ENCODE peak calls at places on chromosomes 5 and 9, in seven cellular contexts. One of them, this sample, is unnamed.

GRCh38 chr5:174045470-174046025 is at the start of gene NSG2:
- DNase-seq in gastrocnemius medialis: peak; percentile 46
- DNase-seq in mucosa of descending colon: peak; percentile 73
- DNase-seq in spleen: no peak
- DNase-seq in prostate gland: peak; percentile 74
- DNase-seq in psoas muscle: peak; percentile 85
- DNase-seq in OCI-LY7: peak; percentile 85
- DNase-seq in this sample: no peak

GRCh38 chr5:82107277-82107676 is 135.5 kb downstream of the ATG10 start:
- DNase-seq in mucosa of descending colon: no peak
- DNase-seq in psoas muscle: no peak
- DNase-seq in spleen: no peak
- DNase-seq in gastrocnemius medialis: no peak
- DNase-seq in OCI-LY7: no peak
- DNase-seq in prostate gland: no peak
- DNase-seq in this sample: no peak

GRCh38 chr9:137742698-137743097 is 123.9 kb downstream of the EHMT1 start:
- DNase-seq in OCI-LY7: no peak
- DNase-seq in gastrocnemius medialis: peak; percentile 50
- DNase-seq in mucosa of descending colon: no peak
- DNase-seq in prostate gland: no peak
- DNase-seq in psoas muscle: no peak
- DNase-seq in spleen: peak; percentile 51
- DNase-seq in this sample: no peak

GRCh38 chr9:107294756-107295155 is 11.7 kb downstream of the RAD23B start:
- DNase-seq in OCI-LY7: no peak
- DNase-seq in mucosa of descending colon: no peak
- DNase-seq in prostate gland: no peak
- DNase-seq in gastrocnemius medialis: no peak
- DNase-seq in spleen: no peak
- DNase-seq in psoas muscle: no peak
- DNase-seq in this sample: no peak

GRCh38 chr5:38379360-38379827 is 121.0 kb downstream of the EGFLAM start:
- DNase-seq in OCI-LY7: no peak
- DNase-seq in psoas muscle: no peak
- DNase-seq in spleen: no peak
- DNase-seq in prostate gland: no peak
- DNase-seq in gastrocnemius medialis: no peak
- DNase-seq in mucosa of descending colon: no peak
- DNase-seq in this sample: no peak

GRCh38 chr5:172830876-172831662 is 3.0 kb upstream of the ERGIC1 start:
- DNase-seq in mucosa of descending colon: no peak
- DNase-seq in gastrocnemius medialis: no peak
- DNase-seq in psoas muscle: no peak
- DNase-seq in spleen: no peak
- DNase-seq in prostate gland: no peak
- DNase-seq in OCI-LY7: no peak
- DNase-seq in this sample: no peak

GRCh38 chr9:134301387-134302129 is 24.7 kb upstream of the RXRA start:
- DNase-seq in spleen: peak; percentile 64
- DNase-seq in gastrocnemius medialis: no peak
- DNase-seq in psoas muscle: peak; percentile 37
- DNase-seq in mucosa of descending colon: no peak
- DNase-seq in OCI-LY7: no peak
- DNase-seq in prostate gland: no peak
- DNase-seq in this sample: peak; percentile 79

GRCh38 chr5:140327589-140327988 is 18.8 kb downstream of the HBEGF start:
- DNase-seq in mucosa of descending colon: no peak
- DNase-seq in spleen: no peak
- DNase-seq in gastrocnemius medialis: no peak
- DNase-seq in psoas muscle: no peak
- DNase-seq in prostate gland: no peak
- DNase-seq in OCI-LY7: peak; percentile 25
- DNase-seq in this sample: no peak

GRCh38 chr9:130938652-130939404 is at the start of gene FIBCD1:
- DNase-seq in OCI-LY7: peak; percentile 24
- DNase-seq in psoas muscle: no peak
- DNase-seq in mucosa of descending colon: peak; percentile 64
- DNase-seq in gastrocnemius medialis: no peak
- DNase-seq in prostate gland: no peak
- DNase-seq in spleen: no peak
- DNase-seq in this sample: no peak

GRCh38 chr5:53442946-53443345 is 37.5 kb upstream of the FST start:
- DNase-seq in gastrocnemius medialis: no peak
- DNase-seq in spleen: no peak
- DNase-seq in psoas muscle: no peak
- DNase-seq in mucosa of descending colon: no peak
- DNase-seq in prostate gland: no peak
- DNase-seq in OCI-LY7: no peak
- DNase-seq in this sample: no peak
- TF ChIP-seq CTCF in gastrocnemius medialis: no peak
- TF ChIP-seq CTCF in spleen: no peak
- TF ChIP-seq CTCF in psoas muscle: no peak
- TF ChIP-seq CTCF in mucosa of descending colon: no peak
- TF ChIP-seq CTCF in prostate gland: no peak
- TF ChIP-seq CTCF in OCI-LY7: no peak
- TF ChIP-seq CTCF in this sample: no peak

GRCh38 chr5:32583582-32584232 is 1.6 kb upstream of the SUB1 start:
- DNase-seq in mucosa of descending colon: peak; percentile 28
- DNase-seq in prostate gland: no peak
- DNase-seq in psoas muscle: no peak
- DNase-seq in gastrocnemius medialis: no peak
- DNase-seq in spleen: no peak
- DNase-seq in OCI-LY7: peak; percentile 78
- DNase-seq in this sample: no peak

GRCh38 chr5:32584651-32585050 is 706 bp upstream of the SUB1 start:
- DNase-seq in mucosa of descending colon: no peak
- DNase-seq in psoas muscle: no peak
- DNase-seq in spleen: no peak
- DNase-seq in OCI-LY7: no peak
- DNase-seq in gastrocnemius medialis: no peak
- DNase-seq in prostate gland: no peak
- DNase-seq in this sample: no peak

GRCh38 chr5:32586251-32586642 is 890 bp downstream of the SUB1 start:
- DNase-seq in prostate gland: no peak
- DNase-seq in OCI-LY7: no peak
- DNase-seq in mucosa of descending colon: no peak
- DNase-seq in gastrocnemius medialis: no peak
- DNase-seq in psoas muscle: no peak
- DNase-seq in spleen: no peak
- DNase-seq in this sample: no peak

GRCh38 chr5:32585446-32586250 is at the start of gene SUB1:
- DNase-seq in spleen: peak; percentile 98
- DNase-seq in prostate gland: peak; percentile 85
- DNase-seq in OCI-LY7: peak; percentile 91
- DNase-seq in gastrocnemius medialis: peak; percentile 90
- DNase-seq in psoas muscle: peak; percentile 96
- DNase-seq in mucosa of descending colon: peak; percentile 98
- DNase-seq in this sample: peak; percentile 94

GRCh38 chr5:32585122-32585445 is 273 bp upstream of the SUB1 start:
- DNase-seq in gastrocnemius medialis: no peak
- DNase-seq in prostate gland: no peak
- DNase-seq in psoas muscle: no peak
- DNase-seq in OCI-LY7: no peak
- DNase-seq in mucosa of descending colon: no peak
- DNase-seq in spleen: no peak
- DNase-seq in this sample: no peak
- H3K4me3 ChIP-seq in gastrocnemius medialis: peak overlapping the region; percentile 99
- H3K4me3 ChIP-seq in prostate gland: peak overlapping the region; percentile 100
- H3K4me3 ChIP-seq in psoas muscle: peak overlapping the region; percentile 96
- H3K4me3 ChIP-seq in OCI-LY7: peak overlapping the region; percentile 90
- H3K4me3 ChIP-seq in mucosa of descending colon: peak overlapping the region; percentile 98
- H3K4me3 ChIP-seq in spleen: peak overlapping the region; percentile 74
- H3K4me3 ChIP-seq in this sample: peak overlapping the region; percentile 97

DNA sequence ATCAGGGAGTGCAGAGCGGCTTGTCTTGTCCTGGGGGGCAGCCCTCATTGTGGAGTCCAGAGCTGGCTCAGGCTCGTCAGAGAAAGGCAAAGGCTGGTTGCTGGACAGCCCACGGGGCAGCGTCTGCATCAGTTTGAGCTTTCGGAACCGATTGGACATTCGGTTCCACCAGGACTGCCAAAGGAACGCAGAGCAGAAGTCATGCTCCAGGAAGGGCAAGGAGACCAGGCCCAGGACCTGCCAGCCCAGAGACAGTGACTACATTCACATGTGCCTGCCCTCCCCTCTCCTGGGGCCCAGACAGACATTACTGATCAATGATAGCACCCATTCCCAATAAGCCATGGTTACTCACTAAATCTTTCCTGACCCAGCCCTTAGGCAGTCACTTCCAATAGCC is 18.1 kb downstream of the ANKS6 start:
- DNase-seq in prostate gland: no peak
- DNase-seq in OCI-LY7: no peak
- DNase-seq in mucosa of descending colon: no peak
- DNase-seq in psoas muscle: no peak
- DNase-seq in spleen: no peak
- DNase-seq in gastrocnemius medialis: no peak
- DNase-seq in this sample: no peak
- H3K4me1 ChIP-seq in prostate gland: no peaks in the 10 kb centered on the region
- H3K4me1 ChIP-seq in OCI-LY7: no peaks in the 10 kb centered on the region
- H3K4me1 ChIP-seq in mucosa of descending colon: no peaks in the 10 kb centered on the region
- H3K4me1 ChIP-seq in psoas muscle: no peaks in the 10 kb centered on the region
- H3K4me1 ChIP-seq in spleen: no peaks in the 10 kb centered on the region
- H3K4me1 ChIP-seq in gastrocnemius medialis: no peaks in the 10 kb centered on the region
- H3K4me1 ChIP-seq in this sample: no peaks in the 10 kb centered on the region

GRCh38 chr5:153618307-153618706 is 127.8 kb downstream of the GRIA1 start:
- DNase-seq in gastrocnemius medialis: no peak
- DNase-seq in prostate gland: no peak
- DNase-seq in mucosa of descending colon: no peak
- DNase-seq in psoas muscle: no peak
- DNase-seq in OCI-LY7: no peak
- DNase-seq in spleen: no peak
- DNase-seq in this sample: no peak
- TF ChIP-seq CTCF in gastrocnemius medialis: no peak
- TF ChIP-seq CTCF in prostate gland: no peak
- TF ChIP-seq CTCF in mucosa of descending colon: no peak
- TF ChIP-seq CTCF in psoas muscle: no peak
- TF ChIP-seq CTCF in OCI-LY7: no peak
- TF ChIP-seq CTCF in spleen: no peak
- TF ChIP-seq CTCF in this sample: no peak

GRCh38 chr5:149413477-149414210 is 34.6 kb upstream of the IL17B start:
- DNase-seq in OCI-LY7: no peak
- DNase-seq in spleen: no peak
- DNase-seq in mucosa of descending colon: no peak
- DNase-seq in gastrocnemius medialis: no peak
- DNase-seq in psoas muscle: no peak
- DNase-seq in prostate gland: no peak
- DNase-seq in this sample: no peak

GRCh38 chr5:149410721-149411432 is 31.8 kb upstream of the IL17B start:
- DNase-seq in mucosa of descending colon: no peak
- DNase-seq in OCI-LY7: no peak
- DNase-seq in spleen: no peak
- DNase-seq in prostate gland: no peak
- DNase-seq in gastrocnemius medialis: no peak
- DNase-seq in psoas muscle: no peak
- DNase-seq in this sample: no peak

GRCh38 chr5:149410071-149410470 is 31.0 kb upstream of the IL17B start:
- DNase-seq in OCI-LY7: no peak
- DNase-seq in spleen: no peak
- DNase-seq in psoas muscle: no peak
- DNase-seq in mucosa of descending colon: no peak
- DNase-seq in gastrocnemius medialis: no peak
- DNase-seq in prostate gland: no peak
- DNase-seq in this sample: no peak

GRCh38 chr5:149412783-149413476 is 33.8 kb upstream of the IL17B start:
- DNase-seq in mucosa of descending colon: no peak
- DNase-seq in spleen: no peak
- DNase-seq in prostate gland: no peak
- DNase-seq in psoas muscle: no peak
- DNase-seq in gastrocnemius medialis: no peak
- DNase-seq in OCI-LY7: no peak
- DNase-seq in this sample: no peak

GRCh38 chr5:149411738-149412519 is 32.8 kb upstream of the IL17B start:
- DNase-seq in mucosa of descending colon: no peak
- DNase-seq in gastrocnemius medialis: no peak
- DNase-seq in spleen: no peak
- DNase-seq in psoas muscle: no peak
- DNase-seq in OCI-LY7: no peak
- DNase-seq in prostate gland: no peak
- DNase-seq in this sample: no peak
- H3K4me3 ChIP-seq in mucosa of descending colon: no peak overlapping the region
- H3K4me3 ChIP-seq in gastrocnemius medialis: no peak overlapping the region
- H3K4me3 ChIP-seq in spleen: peak overlapping the region; percentile 40
- H3K4me3 ChIP-seq in psoas muscle: peak overlapping the region; percentile 59
- H3K4me3 ChIP-seq in OCI-LY7: no peak overlapping the region
- H3K4me3 ChIP-seq in prostate gland: peak overlapping the region; percentile 44
- H3K4me3 ChIP-seq in this sample: no peak overlapping the region

GRCh38 chr9:136671646-136672430 is 9.1 kb downstream of the EGFL7 start:
- DNase-seq in prostate gland: no peak
- DNase-seq in OCI-LY7: peak; percentile 58
- DNase-seq in mucosa of descending colon: peak; percentile 57
- DNase-seq in psoas muscle: no peak
- DNase-seq in spleen: no peak
- DNase-seq in gastrocnemius medialis: no peak
- DNase-seq in this sample: peak; percentile 25
- H3K4me1 ChIP-seq in prostate gland: no peaks in the 10 kb centered on the region
- H3K4me1 ChIP-seq in OCI-LY7: peaks cover 4% of the 10 kb centered on the region
- H3K4me1 ChIP-seq in mucosa of descending colon: peaks cover 28% of the 10 kb centered on the region
- H3K4me1 ChIP-seq in psoas muscle: no peaks in the 10 kb centered on the region
- H3K4me1 ChIP-seq in spleen: no peaks in the 10 kb centered on the region
- H3K4me1 ChIP-seq in gastrocnemius medialis: no peaks in the 10 kb centered on the region
- H3K4me1 ChIP-seq in this sample: no peaks in the 10 kb centered on the region